ENCODE peak calls at places on chromosome 18, in six cellular contexts. U is GM13976, V is AG09309, G is GM13977, F is nephron progenitor cell, N is neural crest cell. L is an unnamed sample.

GRCh38 chr18:38576915-38577314 is 1011.3 kb upstream of the CELF4 start:
- DNase-seq in U (no peak), V (no peak), G (no peak), F (no peak), N (no peak), L (no peak)

GRCh38 chr18:48031011-48031480 is 100.6 kb upstream of the SMAD2 start:
- DNase-seq in U (peak; percentile 57), V (no peak), G (peak; percentile 57), F (peak; percentile 52), N (peak; percentile 41), L (peak; percentile 44)

GRCh38 chr18:65257157-65257556 is 493.7 kb upstream of the CDH7 start:
- DNase-seq in U (no peak), V (no peak), G (no peak), F (no peak), N (no peak), L (no peak)

GRCh38 chr18:72822202-72822601 is 45.6 kb downstream of the NETO1 start:
- DNase-seq in U (no peak), V (no peak), G (no peak), F (no peak), N (no peak), L (no peak)

GRCh38 chr18:79395761-79396404 is at the start of gene NFATC1:
- DNase-seq in U (peak; percentile 87), V (no peak), G (peak; percentile 90), F (peak; percentile 80), N (peak; percentile 55), L (peak; percentile 83)

GRCh38 chr18:42078711-42079110 is 123.7 kb downstream of the PIK3C3 start:
- DNase-seq in U (no peak), V (no peak), G (no peak), F (no peak), N (no peak), L (no peak)

GRCh38 chr18:69222089-69222488 is 178.6 kb upstream of the DOK6 start:
- DNase-seq in U (no peak), V (no peak), G (no peak), F (no peak), N (no peak), L (no peak)

GRCh38 chr18:1676387-1676786 is 771.7 kb downstream of the ADCYAP1 start:
- DNase-seq in U (no peak), V (no peak), G (no peak), F (no peak), N (no peak), L (no peak)

GRCh38 chr18:48213791-48214190 is 195.4 kb downstream of the ZBTB7C start:
- DNase-seq in U (no peak), V (no peak), G (no peak), F (no peak), N (no peak), L (no peak)

GRCh38 chr18:47964086-47964485 is 33.6 kb upstream of the SMAD2 start:
- DNase-seq in U (no peak), V (no peak), G (no peak), F (no peak), N (no peak), L (no peak)

GRCh38 chr18:54296017-54296416 is 26.7 kb downstream of the POLI start:
- DNase-seq in U (no peak), V (no peak), G (no peak), F (no peak), N (no peak), L (no peak)

GRCh38 chr18:44758821-44759624 is 78.3 kb downstream of the SETBP1 start:
- DNase-seq in U (peak; percentile 77), V (no peak), G (peak; percentile 78), F (no peak), N (no peak), L (peak; percentile 80)

GRCh38 chr18:754666-755065 is 42.2 kb upstream of the ENOSF1 start:
- DNase-seq in U (no peak), V (no peak), G (no peak), F (no peak), N (no peak), L (no peak)

GRCh38 chr18:79559121-79559835 is 120.3 kb upstream of the CTDP1 start:
- DNase-seq in U (no peak), V (no peak), G (no peak), F (no peak), N (no peak), L (no peak)

GRCh38 chr18:73577365-73577764 is 570.3 kb downstream of the FBXO15 start:
- DNase-seq in U (no peak), V (peak; percentile 18), G (no peak), F (no peak), N (no peak), L (no peak)

GRCh38 chr18:60980422-60981005 is 352.7 kb upstream of the CDH20 start:
- DNase-seq in U (no peak), V (no peak), G (no peak), F (no peak), N (no peak), L (no peak)

GRCh38 chr18:62331581-62332436 is 6.7 kb downstream of the TNFRSF11A start:
- DNase-seq in U (no peak), V (no peak), G (no peak), F (no peak), N (no peak), L (no peak)

GRCh38 chr18:39647627-39648502 is 2082.3 kb upstream of the CELF4 start:
- DNase-seq in U (no peak), V (peak; percentile 67), G (no peak), F (no peak), N (no peak), L (no peak)

GRCh38 chr18:58400337-58400885 is 228.5 kb downstream of the ALPK2 start:
- DNase-seq in U (no peak), V (peak; percentile 35), G (no peak), F (no peak), N (no peak), L (no peak)

GRCh38 chr18:58402951-58403702 is 225.8 kb downstream of the ALPK2 start:
- DNase-seq in U (no peak), V (no peak), G (no peak), F (no peak), N (no peak), L (no peak)

GRCh38 chr18:58403799-58404455 is 225.0 kb downstream of the ALPK2 start:
- DNase-seq in U (no peak), V (no peak), G (no peak), F (no peak), N (no peak), L (no peak)

GRCh38 chr18:58401191-58401590 is 227.7 kb downstream of the ALPK2 start:
- DNase-seq in U (no peak), V (no peak), G (no peak), F (no peak), N (no peak), L (no peak)

DNA sequence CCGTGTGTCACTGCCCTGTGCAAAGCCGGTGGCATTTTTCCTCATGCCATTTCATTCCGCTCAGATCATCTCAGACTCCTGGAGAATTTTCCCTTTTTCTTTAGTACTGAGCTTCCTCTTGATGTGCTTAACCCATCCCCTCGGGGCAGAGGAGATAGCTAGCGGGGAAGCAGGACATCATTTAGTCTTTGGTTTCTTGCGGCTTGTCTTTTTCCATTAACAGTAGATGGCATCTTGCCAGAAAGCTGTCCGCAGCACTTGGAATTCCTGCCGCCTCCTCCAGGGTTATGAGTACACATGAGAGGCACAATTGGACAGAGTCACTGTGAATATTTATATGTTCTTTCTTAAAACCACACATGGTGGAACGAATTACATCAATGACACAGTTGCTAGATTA is 226.6 kb downstream of the ALPK2 start:
- DNase-seq in U (no peak), V (peak; percentile 64), G (no peak), F (no peak), N (no peak), L (no peak)
- TF ChIP-seq CTCF in U (no peak), V (no peak), G (no peak), F (no peak), N (no peak), L (no peak)

DNA sequence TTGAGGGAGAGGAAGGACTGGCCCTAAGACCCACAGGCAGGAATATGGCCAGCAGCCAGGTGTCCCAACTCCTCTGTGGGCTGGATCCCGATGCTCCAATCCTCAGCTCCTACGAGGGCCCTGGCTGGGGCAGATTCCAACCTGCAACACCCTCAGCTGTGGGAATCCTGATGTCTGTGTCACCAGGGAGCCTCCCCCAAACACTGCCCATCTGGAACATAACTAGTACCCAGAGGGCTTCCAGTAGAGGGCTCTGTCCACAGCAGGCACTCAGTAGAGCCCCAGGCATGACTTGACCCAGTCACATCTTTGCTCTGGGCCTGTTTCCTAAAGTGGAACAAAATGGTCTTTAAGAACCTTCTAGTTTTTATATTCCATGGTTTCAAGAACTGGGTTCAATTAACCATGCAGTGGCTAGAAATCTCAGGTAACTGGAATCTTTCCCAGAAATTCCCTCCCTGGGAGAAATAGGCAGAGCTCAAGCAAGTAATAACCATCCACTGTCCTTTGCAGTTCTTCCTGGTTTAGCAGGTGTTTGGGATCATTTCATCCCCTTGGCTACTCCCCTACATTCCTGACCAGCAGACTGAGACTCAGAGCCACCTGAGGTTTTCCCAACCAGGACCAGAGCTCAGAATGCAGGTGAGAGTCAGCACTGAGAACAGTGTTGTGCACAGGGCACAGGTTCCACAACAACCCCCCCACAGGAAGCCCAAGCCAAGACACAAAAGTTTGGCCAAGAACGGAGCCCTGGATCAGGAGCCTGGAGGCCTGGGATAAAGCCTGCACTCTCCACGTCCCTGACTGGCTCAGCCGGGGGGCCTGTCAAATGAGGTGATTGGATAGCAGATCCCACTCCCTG is 20.8 kb upstream of the LOXHD1 start:
- DNase-seq in U (no peak), V (no peak), G (peak; percentile 46), F (no peak), N (no peak), L (no peak)
- TF ChIP-seq CTCF in U (no peak), V (peak; percentile 30), G (peak; percentile 19), F (no peak), N (no peak), L (no peak)

DNA sequence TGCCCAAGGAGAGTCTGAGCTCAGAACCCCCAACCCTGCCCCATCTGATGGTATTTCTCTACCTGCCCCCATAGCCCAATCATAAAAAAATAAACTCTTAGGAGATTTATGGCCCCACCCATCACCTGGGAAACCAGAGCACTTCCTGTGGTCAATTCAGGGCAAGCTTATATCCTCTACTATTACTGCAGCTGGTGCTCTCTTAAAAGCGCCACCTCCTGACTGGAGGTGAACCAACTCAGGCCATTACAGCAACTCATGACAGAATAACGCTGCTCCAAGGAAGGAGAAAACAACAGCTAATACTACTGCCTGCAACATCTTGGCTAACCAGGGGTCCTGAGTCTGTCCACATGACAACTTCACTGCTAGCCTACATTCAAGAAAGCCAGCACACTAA is 195.7 kb downstream of the MTCL1 start:
- DNase-seq in U (no peak), V (no peak), G (no peak), F (no peak), N (no peak), L (no peak)
- TF ChIP-seq CTCF in U (no peak), V (no peak), G (no peak), F (no peak), N (no peak), L (no peak)

GRCh38 chr18:12394428-12394827 is 13.3 kb upstream of the PRELID3A start:
- DNase-seq in U (no peak), V (no peak), G (no peak), F (no peak), N (no peak), L (no peak)
- TF ChIP-seq CTCF in U (peak; percentile 31), V (peak; percentile 42), G (peak; percentile 55), F (no peak), N (peak; percentile 32), L (peak; percentile 29)

GRCh38 chr18:75208055-75208835 is 694 bp downstream of the PTGR3 start:
- DNase-seq in U (peak; percentile 63), V (no peak), G (peak; percentile 59), F (peak; percentile 57), N (peak; percentile 45), L (peak; percentile 45)
- TF ChIP-seq CTCF in U (no peak), V (no peak), G (no peak), F (no peak), N (peak; percentile 18), L (no peak)

GRCh38 chr18:26963292-26963691 is 97.8 kb upstream of the AQP4 start:
- DNase-seq in U (no peak), V (no peak), G (no peak), F (no peak), N (no peak), L (no peak)
- TF ChIP-seq CTCF in U (no peak), V (no peak), G (no peak), F (no peak), N (peak; percentile 45), L (no peak)